ENCODE peak calls at places on chromosomes 16 and 17, in four cellular contexts. X is tibial artery, H is kidney, V is heart right ventricle. K is an unnamed sample.

GRCh38 chr16:28207425-28207824 is 4.3 kb downstream of the XPO6 start:
- DNase-seq in V (no peak), H (no peak), X (no peak), K (no peak)

GRCh38 chr17:77328823-77329740 is 188.3 kb downstream of the SEC14L1 start:
- DNase-seq in X (no peak), V (peak), H (peak), K (peak)

GRCh38 chr17:17623904-17624303 is 32.4 kb upstream of the PEMT start:
- DNase-seq in H (no peak), V (no peak), X (no peak), K (no peak)

GRCh38 chr16:4489030-4489429 is 12.8 kb downstream of the HMOX2 start:
- DNase-seq in H (no peak), V (no peak), X (no peak), K (no peak)

GRCh38 chr16:19235478-19235877 is 50.1 kb upstream of the CLEC19A start:
- DNase-seq in V (no peak), H (no peak), X (no peak), K (no peak)

GRCh38 chr16:73504591-73504990 is 456.7 kb upstream of the ZFHX3 start:
- DNase-seq in H (no peak), X (no peak), V (no peak), K (no peak)

GRCh38 chr17:75683467-75684041 is 16.4 kb downstream of the SAP30BP start:
- DNase-seq in X (no peak), H (no peak), V (no peak), K (no peak)

GRCh38 chr17:42509409-42509808 is 26.6 kb upstream of the NAGLU start:
- DNase-seq in H (no peak), V (no peak), X (no peak), K (no peak)

GRCh38 chr16:89341274-89341673 is 123.8 kb downstream of the ZNF778 start:
- DNase-seq in X (no peak), V (no peak), H (no peak), K (no peak)

GRCh38 chr17:957856-958421 is 21.6 kb downstream of the NXN start:
- DNase-seq in V (no peak), X (no peak), H (peak), K (no peak)

GRCh38 chr17:68777243-68777855 is 176.2 kb upstream of the FAM20A start:
- DNase-seq in H (no peak), X (peak), V (peak), K (no peak)

GRCh38 chr16:80583466-80583865 is 42.7 kb downstream of the DYNLRB2 start:
- DNase-seq in H (no peak), X (peak), V (peak), K (no peak)

GRCh38 chr16:27289669-27290068 is 21.1 kb upstream of the NSMCE1 start:
- DNase-seq in V (no peak), X (no peak), H (no peak), K (no peak)

GRCh38 chr17:28726396-28726911 is 421 bp upstream of the TLCD1 start:
- DNase-seq in V (peak), H (no peak), X (peak), K (peak)

GRCh38 chr16:67252806-67253497 is 4.2 kb downstream of the SLC9A5 start:
- DNase-seq in V (no peak), X (peak), H (peak), K (no peak)

GRCh38 chr17:63698886-63699637 is 863 bp downstream of the LIMD2 start:
- DNase-seq in H (peak), V (peak), X (peak), K (no peak)

GRCh38 chr17:68441064-68441770 is 16.1 kb downstream of the WIPI1 start:
- DNase-seq in H (no peak), X (no peak), V (no peak), K (no peak)

GRCh38 chr17:44164476-44164875 is 6.0 kb upstream of the ASB16 start:
- DNase-seq in V (no peak), X (no peak), H (no peak), K (no peak)

GRCh38 chr16:84924339-84925091 is 86.8 kb downstream of the ZDHHC7 start:
- DNase-seq in H (peak), X (no peak), V (peak), K (no peak)

GRCh38 chr17:48723555-48724239 is 712 bp downstream of the PRAC2 start:
- DNase-seq in X (no peak), H (no peak), V (no peak), K (no peak)

GRCh38 chr17:34299017-34299416 is 13.5 kb downstream of the CCL11 start:
- DNase-seq in X (no peak), V (no peak), H (no peak), K (no peak)

GRCh38 chr17:69286257-69286656 is 40.7 kb downstream of the ABCA5 start:
- DNase-seq in V (no peak), H (no peak), X (no peak), K (no peak)

GRCh38 chr16:10558746-10559641 is 21.4 kb downstream of the EMP2 start:
- DNase-seq in V (peak), X (peak), H (peak), K (peak)

GRCh38 chr16:71409038-71409775 is 32.6 kb downstream of the TLE7 start:
- DNase-seq in V (peak), H (no peak), X (no peak), K (no peak)

GRCh38 chr17:32931686-32932085 is 3.7 kb downstream of the TMEM98 start:
- DNase-seq in X (no peak), H (no peak), V (no peak), K (no peak)

GRCh38 chr17:27380551-27380950 is 75.7 kb upstream of the KSR1 start:
- DNase-seq in X (no peak), V (no peak), H (no peak), K (no peak)

DNA sequence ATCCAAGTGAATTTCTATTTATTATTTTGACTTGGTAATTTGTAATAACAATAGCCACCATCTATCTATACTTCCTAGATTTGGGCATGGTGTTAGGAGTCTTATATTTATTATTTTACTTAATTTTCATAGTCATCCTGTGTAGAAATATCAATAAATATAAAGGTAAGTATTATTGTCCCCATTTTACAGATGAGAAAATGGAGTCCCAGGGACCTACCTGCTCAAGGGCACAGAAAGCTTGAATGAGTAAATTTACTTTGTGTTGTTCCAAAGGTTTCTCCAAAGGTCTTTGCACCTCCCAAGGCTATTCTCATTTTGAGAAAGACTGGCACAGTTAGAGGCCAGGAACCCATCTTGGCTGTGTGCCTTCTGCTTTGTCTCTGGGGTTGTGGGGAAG is 738.3 kb downstream of the WWOX start:
- DNase-seq in H (no peak), V (no peak), X (no peak), K (no peak)
- H3K4me3 ChIP-seq in H (no peak), V (no peak), X (no peak), K (no peak)

GRCh38 chr17:82107341-82107860 is 9.4 kb upstream of the FASN start:
- DNase-seq in V (no peak), X (no peak), H (peak), K (no peak)
- TF ChIP-seq CTCF in V (no peak), X (peak), H (no peak), K (no peak)

GRCh38 chr17:9020096-9020823 is 1.1 kb upstream of the NTN1 start:
- DNase-seq in H (no peak), V (no peak), X (no peak), K (no peak)

GRCh38 chr17:9018731-9019130 is 2.6 kb upstream of the NTN1 start:
- DNase-seq in H (no peak), X (no peak), V (no peak), K (no peak)

GRCh38 chr17:9021158-9021984 is at the start of gene NTN1:
- DNase-seq in X (peak), H (peak), V (peak), K (no peak)

GRCh38 chr17:9020824-9021157 is 519 bp upstream of the NTN1 start:
- DNase-seq in X (no peak), V (no peak), H (peak), K (no peak)

DNA sequence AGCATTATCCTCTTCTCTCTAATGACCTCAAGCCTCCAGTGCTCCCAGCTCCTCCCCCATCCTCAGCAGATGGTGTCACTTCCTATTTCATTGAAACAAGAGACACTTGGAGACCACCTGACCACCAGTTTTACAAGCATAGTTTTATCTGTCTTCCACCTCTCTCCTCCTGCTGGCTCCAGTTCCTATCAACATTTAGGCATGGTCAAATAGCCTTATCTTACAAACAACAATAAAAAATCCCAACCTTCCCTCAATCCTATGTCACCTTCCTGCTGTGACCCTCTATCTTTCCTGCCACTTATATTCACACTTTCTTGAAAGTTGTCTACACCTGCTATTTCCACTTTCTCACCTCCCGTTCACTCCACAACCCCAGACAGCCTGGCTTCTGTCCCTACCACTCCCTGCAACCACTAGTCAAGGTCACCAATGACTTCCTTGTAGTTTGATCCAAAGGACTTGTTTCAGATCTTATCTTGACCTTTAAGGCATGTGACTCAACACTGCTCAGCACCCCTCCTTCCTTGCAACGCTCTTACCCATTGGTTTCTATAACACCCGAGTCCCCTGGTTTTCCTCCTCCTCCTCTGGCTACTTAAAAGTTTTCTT is 4.3 kb upstream of the NTN1 start:
- DNase-seq in H (no peak), V (no peak), X (no peak), K (no peak)
- H3K4me3 ChIP-seq in H (no peak), V (no peak), X (no peak), K (no peak)

DNA sequence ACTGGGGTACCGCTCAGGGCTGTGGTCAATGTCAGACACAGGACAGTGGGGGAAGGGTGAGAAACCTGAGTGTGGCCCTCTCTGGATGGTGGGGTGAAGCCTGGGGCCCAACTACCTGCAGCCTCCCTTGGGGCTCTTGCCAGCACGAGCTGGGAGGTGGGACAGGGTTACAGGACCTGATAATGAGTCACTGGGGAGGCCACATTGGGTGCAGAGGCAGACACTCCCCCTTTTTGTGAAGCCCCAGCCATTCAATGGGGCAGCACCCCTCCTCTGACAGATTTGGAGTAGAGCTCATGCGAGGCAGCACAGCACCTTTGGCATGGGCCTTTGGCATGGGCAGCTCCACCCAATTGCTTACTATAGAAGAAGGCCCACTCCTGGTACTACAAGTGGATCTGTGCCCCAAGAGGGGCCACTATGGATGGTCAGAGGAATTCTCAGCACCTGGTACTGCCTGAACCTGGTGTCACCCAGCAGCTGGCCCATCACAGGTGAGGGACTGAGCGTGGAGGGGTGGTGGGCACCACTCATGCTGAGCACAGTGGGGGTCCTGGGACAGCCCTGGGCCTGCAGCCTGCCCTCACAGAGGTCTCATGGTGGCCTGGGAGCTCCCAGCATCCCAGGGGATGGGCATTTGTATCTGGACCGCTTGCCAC is 45.2 kb upstream of the SMPD3 start:
- DNase-seq in H (no peak), V (no peak), X (no peak), K (no peak)
- TF ChIP-seq CTCF in H (no peak), V (no peak), X (no peak), K (no peak)

GRCh38 chr17:30093463-30094147 is 23.0 kb upstream of the NSRP1 start:
- DNase-seq in V (peak), X (no peak), H (no peak), K (no peak)
- H3K4me3 ChIP-seq in V (no peak), X (no peak), H (no peak), K (no peak)

DNA sequence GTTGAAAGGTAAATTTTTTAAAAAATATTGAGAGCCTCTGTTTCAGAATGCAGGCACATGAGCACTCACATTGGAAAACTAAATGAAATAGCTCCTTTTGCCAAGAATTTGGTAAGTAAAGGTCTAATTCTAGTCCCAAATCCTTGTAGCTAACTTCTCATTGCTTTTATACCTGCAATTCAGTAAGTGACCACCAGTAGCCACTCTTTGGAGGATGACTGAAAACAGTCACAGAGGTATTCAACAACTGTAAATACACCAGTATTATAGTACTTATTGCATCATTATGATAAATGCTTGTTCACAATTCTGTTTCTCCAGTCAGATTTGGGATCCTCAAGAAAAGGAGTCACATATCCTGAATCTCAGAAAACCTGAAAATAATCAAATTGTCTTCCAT is 562.4 kb upstream of the CDH11 start:
- DNase-seq in X (no peak), H (no peak), V (no peak), K (no peak)
- TF ChIP-seq CTCF in X (no peak), H (no peak), V (no peak), K (no peak)

DNA sequence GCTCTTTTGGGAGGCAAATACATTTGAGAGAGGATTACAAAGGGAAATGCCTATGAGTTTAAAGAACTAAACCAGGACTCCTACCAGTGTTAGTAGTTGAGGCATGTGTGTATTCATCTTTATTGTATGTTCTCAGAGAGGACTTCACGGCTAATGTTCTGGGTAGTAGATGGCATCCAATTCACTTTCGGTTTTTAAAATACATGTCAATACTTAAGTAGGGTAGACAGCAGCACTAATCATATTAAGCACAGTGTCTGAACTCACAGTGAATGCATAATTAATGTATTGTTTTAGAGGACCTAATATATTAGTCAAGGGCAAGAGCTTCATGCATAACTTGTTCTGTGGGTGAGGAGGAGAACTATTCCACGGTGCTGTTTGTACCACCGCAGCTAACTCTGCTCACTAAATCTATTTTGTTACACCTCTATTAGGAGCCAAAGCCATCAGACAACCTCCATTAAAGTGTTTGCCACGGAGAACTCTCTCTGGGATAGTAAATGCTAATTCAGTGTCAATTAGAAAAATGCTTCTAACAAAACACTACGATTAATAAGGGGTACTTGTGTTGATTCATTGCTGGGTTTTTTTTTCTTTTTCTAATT is 56.3 kb downstream of the COX10 start:
- DNase-seq in H (no peak), X (no peak), V (no peak), K (no peak)
- H3K4me3 ChIP-seq in H (peak), X (no peak), V (no peak), K (no peak)

K was measured in lung.